ENCODE peak calls at places on chromosomes 12 and 14, in five cellular contexts. Z is A549, U is left ventricle myocardium inferior, P is cardiac muscle cell, X is body of pancreas. V is an unnamed sample.
A peak's percentile ranks its signal among the peaks of the same experiment; 100 is the strongest.

GRCh38 chr12:100141998-100142850 is 450 bp downstream of the BLTP3B start:
- DNase-seq in Z (no peak), U (peak; percentile 49), P (peak; percentile 79), X (peak; percentile 59), V (peak; percentile 34)

GRCh38 chr12:14262771-14263511 is 102.5 kb upstream of the ATF7IP start:
- DNase-seq in Z (no peak), U (no peak), P (no peak), X (no peak), V (no peak)

GRCh38 chr14:61503167-61503801 is 181.9 kb downstream of the PRKCH start:
- DNase-seq in Z (no peak), U (no peak), P (no peak), X (no peak), V (no peak)

GRCh38 chr12:26062566-26062965 is 62.3 kb downstream of the BHLHE41 start:
- DNase-seq in Z (no peak), U (no peak), P (no peak), X (no peak), V (peak; percentile 46)

GRCh38 chr14:30251017-30251416 is 307.9 kb upstream of the G2E3 start:
- DNase-seq in Z (no peak), U (no peak), P (no peak), X (no peak), V (no peak)

GRCh38 chr12:2668816-2669215 is 126.0 kb upstream of the FKBP4 start:
- DNase-seq in Z (no peak), U (no peak), P (no peak), X (no peak), V (no peak)

GRCh38 chr14:30337456-30337855 is 221.5 kb upstream of the G2E3 start:
- DNase-seq in Z (no peak), U (no peak), P (no peak), X (no peak), V (no peak)

GRCh38 chr14:101088714-101089113 is 185.2 kb upstream of the RTL1 start:
- DNase-seq in Z (no peak), U (no peak), P (no peak), X (no peak), V (no peak)

GRCh38 chr12:115396567-115396966 is 712.6 kb upstream of the TBX3 start:
- DNase-seq in Z (no peak), U (no peak), P (no peak), X (no peak), V (no peak)

GRCh38 chr14:21299562-21300130 is 19.8 kb downstream of the RPGRIP1 start:
- DNase-seq in Z (no peak), U (no peak), P (no peak), X (no peak), V (no peak)

GRCh38 chr14:21298358-21298757 is 18.5 kb downstream of the RPGRIP1 start:
- DNase-seq in Z (no peak), U (no peak), P (no peak), X (no peak), V (no peak)

GRCh38 chr14:21302013-21302857 is 22.4 kb downstream of the RPGRIP1 start:
- DNase-seq in Z (no peak), U (no peak), P (no peak), X (no peak), V (no peak)

GRCh38 chr14:21300892-21301291 is 21.0 kb downstream of the RPGRIP1 start:
- DNase-seq in Z (no peak), U (peak; percentile 24), P (peak; percentile 58), X (peak; percentile 19), V (no peak)
- TF ChIP-seq CTCF in Z (no peak), U (peak; percentile 22), P (no peak), X (no peak), V (no peak)

DNA sequence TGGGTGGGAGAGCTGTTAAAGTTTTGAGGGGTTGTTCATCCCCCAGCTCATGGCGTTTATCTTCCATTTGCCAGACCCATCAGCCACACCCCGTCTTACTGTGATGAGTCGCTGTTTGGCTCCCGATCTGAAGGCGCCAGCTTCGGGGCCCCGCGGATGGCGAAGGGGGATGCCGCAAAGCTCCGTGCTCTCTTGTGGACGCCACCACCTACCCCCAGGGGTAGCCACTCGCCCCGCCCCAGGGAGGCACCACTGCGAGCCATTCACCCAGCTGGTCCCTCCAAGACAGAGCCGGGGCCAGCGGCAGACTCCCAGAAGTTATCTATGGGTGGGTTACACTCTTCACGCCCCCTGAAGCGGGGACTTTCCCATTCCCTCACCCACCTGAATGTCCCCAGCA is 5.7 kb downstream of the RITA1 start:
- DNase-seq in Z (no peak), U (no peak), P (no peak), X (no peak), V (no peak)
- H3K27ac ChIP-seq in Z (peak overlapping the region; percentile 83), U (no peak overlapping the region), P (no peak overlapping the region), X (no peak overlapping the region), V (peak overlapping the region; percentile 86)

GRCh38 chr14:74509587-74510210 is 16.1 kb downstream of the ISCA2 start:
- DNase-seq in Z (no peak), U (no peak), P (no peak), X (no peak), V (no peak)

GRCh38 chr14:74510211-74510931 is 16.8 kb downstream of the ISCA2 start:
- DNase-seq in Z (no peak), U (no peak), P (peak; percentile 78), X (no peak), V (no peak)

GRCh38 chr14:74507796-74508195 is 14.2 kb downstream of the ISCA2 start:
- DNase-seq in Z (no peak), U (no peak), P (no peak), X (no peak), V (no peak)

GRCh38 chr14:74508292-74508731 is 14.7 kb downstream of the ISCA2 start:
- DNase-seq in Z (no peak), U (no peak), P (peak; percentile 55), X (no peak), V (no peak)

GRCh38 chr14:74508844-74509428 is 15.4 kb downstream of the ISCA2 start:
- DNase-seq in Z (no peak), U (no peak), P (no peak), X (no peak), V (no peak)
- TF ChIP-seq CTCF in Z (no peak), U (no peak), P (no peak), X (no peak), V (no peak)

DNA sequence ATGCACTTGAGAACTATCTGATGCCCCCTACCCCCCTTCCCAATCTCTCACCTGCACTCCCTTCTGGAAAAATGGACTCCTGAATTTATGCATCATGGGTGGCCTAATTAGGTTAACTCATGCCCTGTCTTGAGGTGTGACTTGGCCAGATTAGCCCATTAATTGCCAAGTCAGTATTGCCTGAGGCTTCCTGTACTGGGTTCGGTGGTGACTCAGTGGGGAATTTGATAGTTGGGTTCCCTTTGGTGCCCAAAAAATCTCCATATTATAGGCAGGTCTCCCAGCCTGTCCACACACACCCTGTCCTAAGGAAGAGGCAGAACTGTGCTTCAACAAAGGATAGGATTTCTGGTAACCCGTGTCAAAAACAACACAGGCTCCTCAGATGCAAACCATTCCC is 146.2 kb downstream of the CHST11 start:
- DNase-seq in Z (no peak), U (no peak), P (no peak), X (no peak), V (peak; percentile 76)
- H3K27ac ChIP-seq in Z (peak overlapping the region; percentile 89), U (no peak overlapping the region), P (no peak overlapping the region), X (no peak overlapping the region), V (no peak overlapping the region)

DNA sequence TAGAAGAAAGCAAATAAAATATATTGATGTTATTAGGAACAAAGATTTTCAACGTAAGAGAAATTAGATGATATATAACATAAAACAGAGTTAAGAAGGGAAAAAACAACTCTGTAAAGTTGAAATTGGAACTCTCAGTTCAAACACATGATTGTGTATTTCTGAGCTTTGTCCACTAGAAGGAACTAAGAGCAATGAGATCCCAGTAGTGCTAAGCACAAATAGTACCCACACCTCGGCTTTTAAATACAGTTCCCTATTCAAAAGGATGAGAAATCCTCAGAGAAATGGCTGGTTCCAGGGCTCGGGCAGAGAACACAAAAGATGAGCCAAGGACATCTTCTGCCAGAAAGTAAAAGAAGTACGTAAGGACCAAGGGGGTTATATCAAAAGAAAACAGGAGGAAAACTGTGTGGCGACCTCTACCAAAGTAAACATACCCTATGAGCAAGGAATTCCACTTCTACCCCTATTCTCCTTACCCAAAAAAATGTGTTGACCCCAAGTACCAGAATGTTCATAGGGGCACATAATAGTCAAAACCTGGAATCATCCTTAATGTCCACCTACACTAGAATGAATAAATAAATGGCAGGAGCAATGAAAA is 96.6 kb downstream of the SPTSSA start:
- DNase-seq in Z (no peak), U (no peak), P (peak; percentile 25), X (no peak), V (no peak)
- TF ChIP-seq CTCF in Z (peak; percentile 46), U (peak; percentile 34), P (peak; percentile 36), X (no peak), V (no peak)

GRCh38 chr14:22849212-22849819 is 12.9 kb downstream of the MMP14 start:
- DNase-seq in Z (no peak), U (peak; percentile 69), P (no peak), X (peak; percentile 33), V (peak; percentile 35)
- H3K27ac ChIP-seq in Z (no peak overlapping the region), U (peak overlapping the region; percentile 88), P (no peak overlapping the region), X (no peak overlapping the region), V (peak overlapping the region; percentile 99)